ENCODE peak calls at places on chromosomes 12 and 14, in seven cellular contexts. One of them, this sample, is unnamed.

GRCh38 chr14:53591816-53592215 is 364.8 kb downstream of the BMP4 start:
- DNase-seq in CD4-positive, CD25-positive, alpha-beta regulatory T cell: no peak
- DNase-seq in gastrocnemius medialis: no peak
- DNase-seq in cardiac muscle cell: no peak
- DNase-seq in IMR-90: peak; percentile 4
- DNase-seq in endodermal cell: no peak
- DNase-seq in tibial artery: no peak
- DNase-seq in this sample: no peak

GRCh38 chr12:12881495-12881894 is 9.9 kb upstream of the GPRC5A start:
- DNase-seq in CD4-positive, CD25-positive, alpha-beta regulatory T cell: peak; percentile 68
- DNase-seq in cardiac muscle cell: no peak
- DNase-seq in gastrocnemius medialis: no peak
- DNase-seq in tibial artery: no peak
- DNase-seq in IMR-90: peak; percentile 79
- DNase-seq in endodermal cell: peak; percentile 53
- DNase-seq in this sample: no peak

GRCh38 chr14:71711619-71712018 is 220.6 kb upstream of the RGS6 start:
- DNase-seq in tibial artery: no peak
- DNase-seq in CD4-positive, CD25-positive, alpha-beta regulatory T cell: no peak
- DNase-seq in cardiac muscle cell: no peak
- DNase-seq in gastrocnemius medialis: no peak
- DNase-seq in endodermal cell: no peak
- DNase-seq in IMR-90: peak; percentile 94
- DNase-seq in this sample: no peak

GRCh38 chr12:13252616-13253015 is 56.1 kb downstream of the EMP1 start:
- DNase-seq in tibial artery: no peak
- DNase-seq in CD4-positive, CD25-positive, alpha-beta regulatory T cell: no peak
- DNase-seq in IMR-90: no peak
- DNase-seq in gastrocnemius medialis: no peak
- DNase-seq in cardiac muscle cell: no peak
- DNase-seq in endodermal cell: no peak
- DNase-seq in this sample: no peak

GRCh38 chr12:64890873-64891468 is 66.5 kb downstream of the TBC1D30 start:
- DNase-seq in IMR-90: peak; percentile 70
- DNase-seq in tibial artery: no peak
- DNase-seq in gastrocnemius medialis: no peak
- DNase-seq in CD4-positive, CD25-positive, alpha-beta regulatory T cell: peak; percentile 61
- DNase-seq in cardiac muscle cell: peak; percentile 81
- DNase-seq in endodermal cell: no peak
- DNase-seq in this sample: no peak

GRCh38 chr12:1374296-1374695 is 220.1 kb downstream of the FBXL14 start:
- DNase-seq in CD4-positive, CD25-positive, alpha-beta regulatory T cell: no peak
- DNase-seq in endodermal cell: no peak
- DNase-seq in gastrocnemius medialis: no peak
- DNase-seq in tibial artery: no peak
- DNase-seq in cardiac muscle cell: no peak
- DNase-seq in IMR-90: peak; percentile 45
- DNase-seq in this sample: no peak

GRCh38 chr12:124608451-124608870 is 41.0 kb upstream of the NCOR2 start:
- DNase-seq in tibial artery: no peak
- DNase-seq in endodermal cell: no peak
- DNase-seq in IMR-90: no peak
- DNase-seq in cardiac muscle cell: no peak
- DNase-seq in CD4-positive, CD25-positive, alpha-beta regulatory T cell: no peak
- DNase-seq in gastrocnemius medialis: no peak
- DNase-seq in this sample: no peak

GRCh38 chr12:31835276-31835882 is 106.6 kb upstream of the AMN1 start:
- DNase-seq in gastrocnemius medialis: no peak
- DNase-seq in IMR-90: no peak
- DNase-seq in cardiac muscle cell: no peak
- DNase-seq in CD4-positive, CD25-positive, alpha-beta regulatory T cell: no peak
- DNase-seq in tibial artery: no peak
- DNase-seq in endodermal cell: no peak
- DNase-seq in this sample: no peak

GRCh38 chr12:57096099-57096572 is 7.2 kb downstream of the NAB2 start:
- DNase-seq in IMR-90: no peak
- DNase-seq in CD4-positive, CD25-positive, alpha-beta regulatory T cell: no peak
- DNase-seq in cardiac muscle cell: no peak
- DNase-seq in endodermal cell: no peak
- DNase-seq in tibial artery: no peak
- DNase-seq in gastrocnemius medialis: no peak
- DNase-seq in this sample: no peak

GRCh38 chr12:126926023-126926600 is 1340.9 kb upstream of the TMEM132C start:
- DNase-seq in gastrocnemius medialis: no peak
- DNase-seq in cardiac muscle cell: no peak
- DNase-seq in tibial artery: no peak
- DNase-seq in CD4-positive, CD25-positive, alpha-beta regulatory T cell: no peak
- DNase-seq in endodermal cell: no peak
- DNase-seq in IMR-90: no peak
- DNase-seq in this sample: no peak

DNA sequence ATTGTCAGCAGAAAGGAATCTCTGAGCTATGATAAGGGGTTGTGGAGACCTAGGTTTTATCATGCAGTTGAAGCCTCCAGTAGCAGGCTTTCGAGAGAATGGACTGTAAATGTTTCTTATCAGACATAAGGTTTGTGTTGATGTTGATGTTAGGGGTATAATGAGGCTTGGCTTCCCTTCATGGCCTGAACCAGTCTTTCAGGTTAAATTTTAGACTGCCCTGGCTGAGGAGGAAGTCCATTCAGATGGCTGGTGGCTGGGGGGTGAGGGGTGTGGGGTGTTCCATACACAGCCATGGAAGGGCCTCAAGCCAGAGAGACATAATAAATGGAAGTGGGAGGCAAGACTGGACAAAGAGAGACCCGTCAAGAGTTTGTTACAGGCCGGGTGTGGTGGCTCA is 65.1 kb downstream of the IRF2BPL start:
- DNase-seq in tibial artery: no peak
- DNase-seq in CD4-positive, CD25-positive, alpha-beta regulatory T cell: no peak
- DNase-seq in gastrocnemius medialis: no peak
- DNase-seq in endodermal cell: no peak
- DNase-seq in IMR-90: no peak
- DNase-seq in cardiac muscle cell: no peak
- DNase-seq in this sample: no peak
- H3K27ac ChIP-seq in tibial artery: no peak overlapping the region
- H3K27ac ChIP-seq in CD4-positive, CD25-positive, alpha-beta regulatory T cell: peak overlapping the region; percentile 90
- H3K27ac ChIP-seq in gastrocnemius medialis: no peak overlapping the region
- H3K27ac ChIP-seq in endodermal cell: no peak overlapping the region
- H3K27ac ChIP-seq in IMR-90: no peak overlapping the region
- H3K27ac ChIP-seq in cardiac muscle cell: no peak overlapping the region
- H3K27ac ChIP-seq in this sample: no peak overlapping the region

DNA sequence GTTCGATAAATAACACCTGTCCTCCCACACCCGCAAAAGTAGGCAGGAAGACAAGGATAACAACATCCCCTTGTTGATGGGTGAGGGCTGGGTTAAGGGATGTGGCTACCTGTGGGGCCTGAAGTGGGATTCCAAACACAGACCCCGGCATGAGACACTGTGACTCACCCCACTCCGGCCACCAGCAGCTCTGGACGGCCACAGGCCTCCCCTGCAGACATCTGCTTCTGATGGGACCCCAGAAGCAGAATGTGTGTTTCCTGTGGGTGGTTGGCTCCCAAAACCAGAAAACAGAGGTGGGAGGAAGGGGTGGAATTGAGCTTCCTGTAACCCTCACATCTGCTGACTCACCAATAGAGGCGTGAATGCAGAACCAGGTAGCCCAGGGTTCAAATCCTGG is 216.6 kb upstream of the PWP1 start:
- DNase-seq in endodermal cell: no peak
- DNase-seq in CD4-positive, CD25-positive, alpha-beta regulatory T cell: no peak
- DNase-seq in gastrocnemius medialis: no peak
- DNase-seq in tibial artery: no peak
- DNase-seq in cardiac muscle cell: no peak
- DNase-seq in IMR-90: no peak
- DNase-seq in this sample: no peak
- H3K27ac ChIP-seq in endodermal cell: no peak overlapping the region
- H3K27ac ChIP-seq in CD4-positive, CD25-positive, alpha-beta regulatory T cell: no peak overlapping the region
- H3K27ac ChIP-seq in gastrocnemius medialis: no peak overlapping the region
- H3K27ac ChIP-seq in tibial artery: no peak overlapping the region
- H3K27ac ChIP-seq in cardiac muscle cell: no peak overlapping the region
- H3K27ac ChIP-seq in IMR-90: no peak overlapping the region
- H3K27ac ChIP-seq in this sample: no peak overlapping the region

DNA sequence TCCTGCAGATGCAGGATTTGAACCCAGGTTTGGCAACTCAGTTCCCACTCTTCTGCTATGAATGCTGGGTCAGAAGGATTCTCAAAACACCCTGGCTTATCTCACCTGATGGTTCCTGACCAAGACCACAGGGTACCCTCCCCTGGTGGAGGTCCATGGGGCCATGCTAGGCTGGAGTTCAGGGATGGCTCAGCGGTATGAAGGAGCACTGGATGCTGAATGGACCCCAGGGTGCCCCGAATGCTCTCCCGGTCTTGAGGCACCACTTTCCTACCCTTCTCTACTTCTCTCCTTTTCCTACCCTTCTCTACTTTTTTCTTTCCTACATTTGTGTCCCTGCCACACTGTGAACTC is 9.7 kb downstream of the PLD4 start:
- DNase-seq in gastrocnemius medialis: no peak
- DNase-seq in IMR-90: no peak
- DNase-seq in tibial artery: no peak
- DNase-seq in cardiac muscle cell: no peak
- DNase-seq in CD4-positive, CD25-positive, alpha-beta regulatory T cell: no peak
- DNase-seq in endodermal cell: peak; percentile 39
- DNase-seq in this sample: no peak
- H3K27ac ChIP-seq in gastrocnemius medialis: no peak overlapping the region
- H3K27ac ChIP-seq in IMR-90: no peak overlapping the region
- H3K27ac ChIP-seq in tibial artery: peak overlapping the region; percentile 67
- H3K27ac ChIP-seq in cardiac muscle cell: no peak overlapping the region
- H3K27ac ChIP-seq in CD4-positive, CD25-positive, alpha-beta regulatory T cell: no peak overlapping the region
- H3K27ac ChIP-seq in endodermal cell: no peak overlapping the region
- H3K27ac ChIP-seq in this sample: no peak overlapping the region

DNA sequence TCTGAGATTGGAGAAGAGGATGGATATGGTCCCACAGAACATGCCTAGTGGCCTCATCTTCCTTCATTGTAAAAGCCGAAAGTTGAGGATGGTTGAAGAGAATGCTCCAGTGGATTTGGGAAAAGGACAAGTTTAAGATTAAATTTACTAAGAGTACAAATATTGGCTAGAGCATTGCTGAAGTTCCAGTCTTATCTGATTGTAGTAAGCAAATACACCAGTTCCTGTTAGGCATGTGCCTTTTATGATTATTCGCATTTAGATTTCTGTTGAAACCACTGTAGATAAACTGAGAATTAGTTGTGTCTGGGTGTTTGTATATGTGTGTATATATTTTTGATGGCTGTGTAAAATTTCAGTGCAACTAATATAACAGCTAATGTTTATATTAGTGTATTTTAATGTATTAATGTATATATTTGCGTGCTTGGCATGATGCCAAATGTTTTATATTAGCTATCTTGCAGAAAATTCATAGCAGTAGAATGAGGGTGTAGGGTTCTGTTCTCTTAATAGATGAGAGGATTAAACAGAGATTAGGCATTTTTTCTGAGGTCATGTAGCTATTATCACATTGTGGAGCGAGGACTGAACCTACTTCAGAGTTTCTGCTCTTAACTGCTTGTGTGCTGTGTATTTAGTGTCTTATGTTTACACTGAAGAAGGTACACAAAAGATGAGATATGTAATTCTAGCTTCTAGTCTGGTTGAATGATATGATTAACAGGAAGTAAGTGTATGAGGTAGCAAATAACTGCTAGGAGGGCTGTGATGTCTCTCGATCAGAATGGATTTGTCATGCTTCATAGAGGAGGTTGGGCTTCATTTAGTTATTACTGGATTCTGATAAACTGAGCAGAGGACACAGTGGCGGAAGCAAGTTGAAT is 21.2 kb downstream of the FKBP3 start:
- DNase-seq in tibial artery: no peak
- DNase-seq in IMR-90: peak; percentile 62
- DNase-seq in CD4-positive, CD25-positive, alpha-beta regulatory T cell: peak; percentile 24
- DNase-seq in cardiac muscle cell: no peak
- DNase-seq in gastrocnemius medialis: no peak
- DNase-seq in endodermal cell: no peak
- DNase-seq in this sample: no peak
- H3K27ac ChIP-seq in tibial artery: no peak overlapping the region
- H3K27ac ChIP-seq in IMR-90: peak overlapping the region; percentile 16
- H3K27ac ChIP-seq in CD4-positive, CD25-positive, alpha-beta regulatory T cell: no peak overlapping the region
- H3K27ac ChIP-seq in cardiac muscle cell: peak overlapping the region; percentile 8
- H3K27ac ChIP-seq in gastrocnemius medialis: no peak overlapping the region
- H3K27ac ChIP-seq in endodermal cell: no peak overlapping the region
- H3K27ac ChIP-seq in this sample: no peak overlapping the region

DNA sequence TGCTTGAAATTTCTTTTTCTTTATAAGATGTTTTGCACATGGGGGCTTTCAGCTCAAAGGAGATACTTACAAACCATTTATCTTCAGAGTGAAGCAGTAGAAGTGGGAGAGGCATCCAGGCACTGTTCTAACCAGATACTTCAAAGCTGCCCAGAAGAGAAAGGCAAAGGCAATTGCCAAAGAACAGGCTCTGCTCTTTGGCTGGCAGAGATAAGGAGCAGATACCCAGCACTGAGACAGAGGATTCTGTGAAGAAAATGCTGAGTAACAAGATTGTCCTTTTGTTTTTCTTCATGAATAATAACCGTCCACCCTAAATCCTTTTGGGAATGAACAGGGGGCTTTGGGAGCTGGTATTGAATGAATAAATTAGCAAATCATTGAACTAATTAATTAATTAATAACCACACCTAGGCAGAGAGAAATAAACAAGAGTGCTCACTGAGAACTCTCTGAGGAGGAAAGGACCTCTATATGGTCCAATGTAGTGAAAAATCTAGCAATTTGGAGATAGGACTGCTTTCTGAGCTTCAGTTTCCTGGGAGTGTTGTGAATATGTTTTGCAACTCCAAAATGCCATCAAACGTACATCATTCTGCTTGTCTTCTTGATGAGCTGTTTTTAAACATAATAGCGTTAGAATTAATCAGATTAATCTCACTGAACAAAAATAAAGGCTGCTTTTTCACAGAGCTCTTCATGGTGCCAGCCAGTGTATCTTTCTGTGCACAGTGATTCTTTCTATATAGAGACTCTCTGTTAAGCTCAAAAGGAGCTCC is 192.8 kb upstream of the AMIGO2 start:
- DNase-seq in endodermal cell: no peak
- DNase-seq in gastrocnemius medialis: no peak
- DNase-seq in cardiac muscle cell: no peak
- DNase-seq in IMR-90: no peak
- DNase-seq in tibial artery: no peak
- DNase-seq in CD4-positive, CD25-positive, alpha-beta regulatory T cell: no peak
- DNase-seq in this sample: no peak
- H3K27ac ChIP-seq in endodermal cell: no peak overlapping the region
- H3K27ac ChIP-seq in gastrocnemius medialis: no peak overlapping the region
- H3K27ac ChIP-seq in cardiac muscle cell: no peak overlapping the region
- H3K27ac ChIP-seq in IMR-90: no peak overlapping the region
- H3K27ac ChIP-seq in tibial artery: no peak overlapping the region
- H3K27ac ChIP-seq in CD4-positive, CD25-positive, alpha-beta regulatory T cell: no peak overlapping the region
- H3K27ac ChIP-seq in this sample: no peak overlapping the region

GRCh38 chr12:52873832-52874572 is 25.2 kb upstream of the KRT78 start:
- DNase-seq in tibial artery: peak; percentile 92
- DNase-seq in cardiac muscle cell: peak; percentile 67
- DNase-seq in CD4-positive, CD25-positive, alpha-beta regulatory T cell: peak; percentile 29
- DNase-seq in endodermal cell: peak; percentile 90
- DNase-seq in gastrocnemius medialis: peak; percentile 55
- DNase-seq in IMR-90: peak; percentile 89
- DNase-seq in this sample: peak; percentile 17
- H3K27ac ChIP-seq in tibial artery: peak overlapping the region; percentile 85
- H3K27ac ChIP-seq in cardiac muscle cell: no peak overlapping the region
- H3K27ac ChIP-seq in CD4-positive, CD25-positive, alpha-beta regulatory T cell: no peak overlapping the region
- H3K27ac ChIP-seq in endodermal cell: no peak overlapping the region
- H3K27ac ChIP-seq in gastrocnemius medialis: peak overlapping the region; percentile 62
- H3K27ac ChIP-seq in IMR-90: peak overlapping the region; percentile 58
- H3K27ac ChIP-seq in this sample: no peak overlapping the region

GRCh38 chr12:128694445-128694844 is 129.3 kb downstream of the SLC15A4 start:
- DNase-seq in IMR-90: no peak
- DNase-seq in gastrocnemius medialis: no peak
- DNase-seq in endodermal cell: peak; percentile 57
- DNase-seq in cardiac muscle cell: no peak
- DNase-seq in tibial artery: no peak
- DNase-seq in CD4-positive, CD25-positive, alpha-beta regulatory T cell: no peak
- DNase-seq in this sample: no peak
- H3K27ac ChIP-seq in IMR-90: no peak overlapping the region
- H3K27ac ChIP-seq in gastrocnemius medialis: no peak overlapping the region
- H3K27ac ChIP-seq in endodermal cell: no peak overlapping the region
- H3K27ac ChIP-seq in cardiac muscle cell: no peak overlapping the region
- H3K27ac ChIP-seq in tibial artery: no peak overlapping the region
- H3K27ac ChIP-seq in CD4-positive, CD25-positive, alpha-beta regulatory T cell: no peak overlapping the region
- H3K27ac ChIP-seq in this sample: no peak overlapping the region